ENCODE peak calls at places on chromosomes 12 and 14, in ten cellular contexts. E, N, R, J, V, M, Q, T, G and B are unnamed samples.

GRCh38 chr14:38056270-38056669 is 151.4 kb upstream of the SSTR1 start:
- DNase-seq in R (no peak), E (no peak), T (no peak), M (no peak), G (no peak), V (no peak), J (no peak), N (no peak), Q (no peak), B (no peak)

GRCh38 chr14:97299661-97300060 is 502.5 kb downstream of the VRK1 start:
- DNase-seq in G (no peak), E (no peak), J (no peak), M (no peak), T (no peak), N (no peak), V (no peak), R (no peak), Q (no peak), B (no peak)

GRCh38 chr14:106605548-106606448 is 1079.4 kb downstream of the TMEM121 start:
- DNase-seq in T (peak), V (no peak), N (no peak), J (peak), R (no peak), Q (no peak), E (peak), G (no peak), M (no peak), B (no peak)

GRCh38 chr12:122841544-122842321 is 6.5 kb downstream of the HIP1R start:
- DNase-seq in T (peak), J (no peak), M (peak), G (no peak), N (peak), V (no peak), Q (no peak), E (no peak), R (no peak), B (no peak)

GRCh38 chr12:21551811-21552469 is 25.8 kb downstream of the SPX start:
- DNase-seq in Q (no peak), T (no peak), N (no peak), R (no peak), J (no peak), V (no peak), M (no peak), G (no peak), E (no peak), B (no peak)

GRCh38 chr14:95227279-95227860 is 70.0 kb upstream of the DICER1 start:
- DNase-seq in R (no peak), N (peak), E (no peak), T (peak), V (no peak), M (peak), J (no peak), Q (no peak), G (no peak), B (no peak)

GRCh38 chr12:118964988-118965387 is 16.4 kb upstream of the SRRM4 start:
- DNase-seq in R (no peak), J (no peak), V (no peak), E (no peak), G (no peak), N (no peak), Q (no peak), T (no peak), M (no peak), B (no peak)

GRCh38 chr12:113347-113746 is 46.8 kb downstream of the IQSEC3 start:
- DNase-seq in V (no peak), Q (no peak), R (no peak), G (no peak), T (no peak), N (no peak), M (no peak), E (no peak), J (no peak), B (no peak)

GRCh38 chr14:100556936-100557505 is 30.2 kb downstream of the BEGAIN start:
- DNase-seq in T (no peak), Q (no peak), N (no peak), V (no peak), E (no peak), M (no peak), R (no peak), G (no peak), J (no peak), B (no peak)

GRCh38 chr12:79012616-79013015 is 148.0 kb downstream of the SYT1 start:
- DNase-seq in Q (no peak), N (peak), J (no peak), R (no peak), T (no peak), G (no peak), V (no peak), M (no peak), E (no peak), B (no peak)

GRCh38 chr14:36852853-36853634 is 191.4 kb downstream of the PAX9 start:
- DNase-seq in Q (no peak), N (peak), M (peak), V (no peak), G (no peak), T (no peak), E (no peak), R (peak), J (no peak), B (no peak)

GRCh38 chr12:131112016-131112415 is 158.3 kb downstream of the ADGRD1 start:
- DNase-seq in T (peak), J (peak), R (peak), V (no peak), G (no peak), M (no peak), N (no peak), Q (no peak), E (no peak), B (no peak)

GRCh38 chr14:85273952-85274351 is 256.0 kb upstream of the FLRT2 start:
- DNase-seq in T (no peak), G (no peak), Q (no peak), E (no peak), R (no peak), J (no peak), M (no peak), N (no peak), V (no peak), B (no peak)

GRCh38 chr14:69270795-69271708 is 11.1 kb downstream of the GALNT16 start:
- DNase-seq in N (peak), T (no peak), Q (no peak), M (no peak), R (no peak), G (no peak), E (no peak), V (no peak), J (no peak), B (no peak)

GRCh38 chr12:48865141-48865440 is 579 bp downstream of the RND1 start:
- DNase-seq in J (no peak), Q (no peak), T (no peak), V (no peak), R (no peak), G (no peak), M (no peak), N (no peak), E (no peak), B (no peak)

GRCh38 chr12:132986885-132987225 is 688 bp downstream of the ZNF26 start:
- DNase-seq in T (no peak), V (no peak), M (no peak), R (no peak), Q (peak), E (no peak), G (no peak), J (peak), N (peak), B (no peak)

GRCh38 chr12:89183985-89184435 is 168.3 kb downstream of the DUSP6 start:
- DNase-seq in N (no peak), V (peak), E (no peak), G (no peak), R (peak), J (peak), T (no peak), M (peak), Q (no peak), B (peak)

GRCh38 chr14:70731447-70732239 is 77.7 kb downstream of the MAP3K9 start:
- DNase-seq in R (no peak), G (no peak), N (no peak), V (no peak), Q (no peak), T (no peak), J (no peak), E (no peak), M (no peak), B (no peak)

GRCh38 chr12:27284751-27285150 is 40.7 kb downstream of the STK38L start:
- DNase-seq in R (no peak), T (no peak), G (no peak), E (no peak), Q (no peak), V (no peak), J (peak), N (peak), M (no peak), B (no peak)

GRCh38 chr12:121184984-121185894 is 24.7 kb upstream of the P2RX4 start:
- DNase-seq in N (no peak), R (no peak), G (no peak), M (no peak), V (no peak), Q (no peak), J (no peak), T (no peak), E (no peak), B (no peak)

GRCh38 chr12:43676183-43676813 is 82.3 kb downstream of the PUS7L start:
- DNase-seq in R (no peak), J (peak), G (peak), Q (no peak), E (no peak), V (no peak), M (peak), N (no peak), T (peak), B (no peak)

GRCh38 chr12:60101715-60102114 is 505.9 kb downstream of the SLC16A7 start:
- DNase-seq in N (peak), T (no peak), V (no peak), J (no peak), G (no peak), E (no peak), Q (no peak), M (no peak), R (no peak), B (no peak)

GRCh38 chr14:51484491-51484890 is 167.2 kb upstream of the FRMD6 start:
- DNase-seq in T (no peak), V (no peak), R (no peak), Q (no peak), J (no peak), G (no peak), M (peak), E (no peak), N (no peak), B (no peak)

GRCh38 chr12:14313379-14313778 is 52.1 kb upstream of the ATF7IP start:
- DNase-seq in R (no peak), J (no peak), Q (no peak), G (no peak), E (no peak), N (no peak), V (no peak), T (no peak), M (no peak), B (no peak)

GRCh38 chr14:99754141-99755067 is 38.8 kb upstream of the EML1 start:
- DNase-seq in M (no peak), V (no peak), J (no peak), E (no peak), R (no peak), N (peak), G (no peak), Q (peak), T (no peak), B (no peak)

GRCh38 chr12:59570134-59570533 is 25.7 kb upstream of the SLC16A7 start:
- DNase-seq in Q (peak), R (no peak), E (no peak), M (peak), G (no peak), T (no peak), J (peak), N (peak), V (no peak), B (no peak)

GRCh38 chr12:126185025-126185424 is 1119.8 kb downstream of the AACS start:
- DNase-seq in V (no peak), M (no peak), R (no peak), J (no peak), G (no peak), N (no peak), E (no peak), T (no peak), Q (no peak), B (no peak)

GRCh38 chr12:132624910-132625630 is 6.5 kb downstream of the P2RX2 start:
- DNase-seq in J (no peak), Q (no peak), E (no peak), G (no peak), M (no peak), R (no peak), N (no peak), V (no peak), T (no peak), B (no peak)

GRCh38 chr12:56007892-56008471 is 10.9 kb downstream of the SUOX start:
- DNase-seq in M (no peak), N (no peak), J (no peak), V (no peak), T (no peak), Q (peak), R (no peak), E (no peak), G (no peak), B (no peak)

GRCh38 chr12:25859976-25860375 is 98.5 kb upstream of the RASSF8 start:
- DNase-seq in T (no peak), V (no peak), R (no peak), Q (no peak), M (no peak), N (no peak), G (no peak), E (no peak), J (no peak), B (no peak)
- H3K27ac ChIP-seq in T (no peak), V (no peak), R (no peak), Q (no peak), M (no peak), N (no peak), G (no peak), E (no peak), J (no peak), B (no peak)

GRCh38 chr12:86376052-86376451 is 119.9 kb upstream of the MGAT4C start:
- DNase-seq in N (no peak), M (no peak), R (no peak), J (peak), E (no peak), T (peak), G (no peak), Q (no peak), V (no peak), B (no peak)
- TF ChIP-seq CTCF in N (no peak), M (no peak), R (no peak), J (no peak), E (no peak), T (no peak), G (no peak), Q (no peak), V (peak), B (no peak)

DNA sequence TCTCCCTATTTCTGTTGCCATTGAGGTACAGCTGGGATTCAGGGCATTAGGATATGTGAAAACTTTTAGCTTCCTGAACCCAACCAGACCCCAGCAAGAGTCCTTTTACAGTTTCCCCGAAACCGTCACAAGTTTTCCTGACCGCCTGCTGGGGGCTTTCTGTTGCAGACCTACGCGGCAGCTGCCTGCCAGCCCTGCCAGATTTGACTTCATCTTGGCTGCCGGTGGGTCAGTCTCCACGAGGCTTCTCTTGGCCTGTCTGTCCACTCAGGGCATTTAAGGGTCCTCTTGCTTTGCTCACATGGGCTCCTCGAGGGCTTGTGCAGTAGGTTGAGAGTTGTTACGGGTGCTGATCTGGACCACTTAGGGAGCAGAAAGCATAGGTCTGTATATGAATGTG is 17.2 kb downstream of the ETV6 start:
- DNase-seq in N (no peak), T (no peak), M (no peak), Q (no peak), G (no peak), R (no peak), V (no peak), E (no peak), J (no peak), B (no peak)
- H3K27ac ChIP-seq in N (no peak), T (no peak), M (no peak), Q (no peak), G (no peak), R (no peak), V (no peak), E (no peak), J (no peak), B (no peak)

GRCh38 chr12:124422570-124423523 is 128.0 kb downstream of the RFLNA start:
- DNase-seq in T (peak), G (no peak), J (peak), Q (peak), N (peak), E (peak), V (peak), M (peak), R (peak), B (peak)
- TF ChIP-seq CTCF in T (no peak), G (no peak), J (no peak), Q (no peak), N (no peak), E (no peak), V (no peak), M (no peak), R (no peak), B (no peak)

DNA sequence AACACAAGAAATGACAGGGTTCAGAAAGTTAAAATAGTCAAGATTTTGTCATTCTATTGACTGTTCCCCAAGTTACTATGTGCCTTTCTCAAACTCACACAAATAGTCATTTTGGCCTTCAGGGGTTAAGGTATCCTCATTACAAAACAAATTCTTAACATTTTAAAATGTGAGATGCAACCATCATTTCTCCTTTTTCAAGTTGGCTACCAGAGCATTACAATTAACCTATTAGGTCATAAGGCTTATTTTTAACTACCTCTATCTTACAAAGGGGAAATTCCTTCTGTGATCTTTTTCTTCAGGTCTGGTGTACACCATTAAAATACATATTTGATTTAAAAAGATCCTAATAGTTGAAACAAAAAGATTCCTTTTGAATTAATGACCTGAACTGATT is 61.2 kb downstream of the SLC38A1 start:
- DNase-seq in R (no peak), G (no peak), Q (no peak), N (no peak), E (no peak), T (no peak), V (no peak), J (no peak), M (no peak), B (no peak)
- H3K27ac ChIP-seq in R (no peak), G (no peak), Q (no peak), N (no peak), E (no peak), T (no peak), V (no peak), J (no peak), M (no peak), B (no peak)

GRCh38 chr12:100926669-100927248 is 132.2 kb downstream of the ANO4 start:
- DNase-seq in M (peak), V (no peak), G (no peak), R (no peak), Q (peak), E (no peak), T (no peak), N (peak), J (peak), B (no peak)
- TF ChIP-seq CTCF in M (peak), V (peak), G (peak), R (no peak), Q (no peak), E (peak), T (peak), N (peak), J (no peak), B (no peak)

GRCh38 chr12:29374012-29374411 is 7.0 kb downstream of the ERGIC2 start:
- DNase-seq in V (no peak), T (no peak), R (no peak), G (no peak), E (no peak), J (no peak), Q (no peak), N (no peak), M (no peak), B (no peak)
- H3K27ac ChIP-seq in V (no peak), T (no peak), R (no peak), G (no peak), E (no peak), J (no peak), Q (no peak), N (no peak), M (no peak), B (no peak)

DNA sequence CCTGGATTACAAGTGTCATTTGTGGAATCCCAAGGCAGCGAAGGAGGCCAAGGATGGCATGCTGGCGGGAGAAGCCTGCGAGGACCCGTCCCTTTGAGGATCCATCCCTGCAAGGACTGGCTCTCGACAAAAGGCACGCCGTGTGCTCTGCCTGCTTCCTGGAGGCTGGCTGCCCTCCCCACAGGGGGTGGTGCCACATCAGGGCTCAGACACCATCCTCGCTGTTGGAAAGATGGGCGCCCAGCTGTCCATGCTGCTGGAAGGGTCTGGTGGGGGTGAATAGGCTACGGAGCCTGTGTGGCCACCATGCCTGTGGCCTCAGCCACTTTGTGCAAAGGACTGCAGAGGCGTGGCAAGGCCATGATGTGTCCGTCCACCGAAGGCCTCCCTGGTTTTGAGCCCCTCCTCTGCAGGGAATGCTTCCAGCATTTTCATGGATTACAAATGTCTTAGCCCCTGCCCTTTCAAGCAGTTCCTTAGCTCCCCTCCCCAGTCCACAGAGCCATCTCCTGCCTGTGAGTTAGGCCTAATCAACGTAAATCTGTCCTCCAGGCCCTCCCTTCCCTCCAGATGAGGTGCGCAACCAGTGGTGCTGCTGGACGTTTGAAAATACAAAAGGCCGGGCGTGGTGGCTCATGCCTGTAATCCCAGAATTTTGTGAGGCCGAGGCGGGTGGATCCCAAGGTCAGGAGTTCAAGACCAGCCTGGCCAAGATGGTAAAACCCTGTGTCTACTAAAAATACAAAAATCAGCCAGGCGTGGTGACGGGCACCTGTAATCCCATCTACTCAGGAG is 22.1 kb downstream of the ZBTB42 start:
- DNase-seq in R (no peak), N (no peak), J (no peak), T (no peak), M (peak), G (no peak), Q (no peak), V (no peak), E (no peak), B (no peak)
- TF ChIP-seq CTCF in R (no peak), N (no peak), J (no peak), T (no peak), M (no peak), G (no peak), Q (no peak), V (no peak), E (no peak), B (no peak)